ENCODE peak calls at places on chromosomes 7 and 10, in four cellular contexts. N, I, Q and B are unnamed samples.

GRCh38 chr10:131083915-131084790 is 227.4 kb downstream of the TCERG1L start:
- DNase-seq in Q (no peak), N (peak), I (peak), B (no peak)

GRCh38 chr7:68199951-68200660 is 1203.5 kb downstream of the TYW1 start:
- DNase-seq in Q (no peak), N (no peak), I (no peak), B (no peak)

GRCh38 chr10:5199398-5199797 is 2.8 kb downstream of the AKR1C4 start:
- DNase-seq in N (no peak), Q (no peak), I (peak), B (peak)

GRCh38 chr10:97648557-97649404 is 8.3 kb downstream of the PI4K2A start:
- DNase-seq in N (peak), Q (peak), I (peak), B (no peak)

GRCh38 chr7:70143089-70144044 is 545.1 kb downstream of the AUTS2 start:
- DNase-seq in I (no peak), N (no peak), Q (no peak), B (peak)

GRCh38 chr10:5531558-5532230 is 6.9 kb downstream of the CALML3 start:
- DNase-seq in Q (peak), I (peak), N (no peak), B (no peak)

GRCh38 chr10:99888623-99889022 is 106.2 kb downstream of the ABCC2 start:
- DNase-seq in Q (no peak), N (no peak), I (no peak), B (no peak)

GRCh38 chr10:17033529-17034250 is 95.9 kb downstream of the CUBN start:
- DNase-seq in N (no peak), Q (no peak), I (no peak), B (no peak)

GRCh38 chr7:83614112-83614511 is 34.8 kb downstream of the SEMA3E start:
- DNase-seq in I (no peak), N (no peak), Q (no peak), B (no peak)

GRCh38 chr10:17665742-17666141 is 21.8 kb downstream of the STAM start:
- DNase-seq in I (no peak), N (no peak), Q (peak), B (no peak)

GRCh38 chr7:66747385-66748126 is 7.0 kb downstream of the RABGEF1 start:
- DNase-seq in I (no peak), N (no peak), Q (no peak), B (no peak)

GRCh38 chr10:33352154-33352553 is 17.7 kb upstream of the NRP1 start:
- DNase-seq in Q (no peak), N (no peak), I (no peak), B (no peak)

GRCh38 chr7:19405546-19405945 is 260.3 kb upstream of the FERD3L start:
- DNase-seq in N (no peak), I (no peak), Q (no peak), B (no peak)

GRCh38 chr10:66836057-66836456 is 89.8 kb upstream of the LRRTM3 start:
- DNase-seq in Q (no peak), N (no peak), I (no peak), B (no peak)

GRCh38 chr10:55174419-55174818 is 373.4 kb upstream of the PCDH15 start:
- DNase-seq in N (no peak), Q (peak), I (peak), B (peak)

GRCh38 chr10:124559372-124560132 is 97.9 kb downstream of the LHPP start:
- DNase-seq in N (no peak), I (no peak), Q (no peak), B (no peak)

GRCh38 chr7:20408467-20408826 is 77.7 kb downstream of the ITGB8 start:
- DNase-seq in Q (no peak), N (no peak), I (no peak), B (no peak)

GRCh38 chr7:152617056-152617455 is 58.9 kb downstream of the XRCC2 start:
- DNase-seq in N (no peak), Q (peak), I (no peak), B (no peak)

GRCh38 chr10:75187961-75188426 is 22.6 kb upstream of the VDAC2 start:
- DNase-seq in N (peak), I (peak), Q (peak), B (peak)

GRCh38 chr7:832968-833424 is 720 bp downstream of the SUN1 start:
- DNase-seq in I (no peak), N (no peak), Q (no peak), B (no peak)

GRCh38 chr7:92621026-92621540 is 30.9 kb upstream of the FAM133B start:
- DNase-seq in N (no peak), Q (peak), I (peak), B (peak)

GRCh38 chr10:89785095-89785494 is 83.7 kb downstream of the KIF20B start:
- DNase-seq in Q (no peak), N (peak), I (no peak), B (no peak)

DNA sequence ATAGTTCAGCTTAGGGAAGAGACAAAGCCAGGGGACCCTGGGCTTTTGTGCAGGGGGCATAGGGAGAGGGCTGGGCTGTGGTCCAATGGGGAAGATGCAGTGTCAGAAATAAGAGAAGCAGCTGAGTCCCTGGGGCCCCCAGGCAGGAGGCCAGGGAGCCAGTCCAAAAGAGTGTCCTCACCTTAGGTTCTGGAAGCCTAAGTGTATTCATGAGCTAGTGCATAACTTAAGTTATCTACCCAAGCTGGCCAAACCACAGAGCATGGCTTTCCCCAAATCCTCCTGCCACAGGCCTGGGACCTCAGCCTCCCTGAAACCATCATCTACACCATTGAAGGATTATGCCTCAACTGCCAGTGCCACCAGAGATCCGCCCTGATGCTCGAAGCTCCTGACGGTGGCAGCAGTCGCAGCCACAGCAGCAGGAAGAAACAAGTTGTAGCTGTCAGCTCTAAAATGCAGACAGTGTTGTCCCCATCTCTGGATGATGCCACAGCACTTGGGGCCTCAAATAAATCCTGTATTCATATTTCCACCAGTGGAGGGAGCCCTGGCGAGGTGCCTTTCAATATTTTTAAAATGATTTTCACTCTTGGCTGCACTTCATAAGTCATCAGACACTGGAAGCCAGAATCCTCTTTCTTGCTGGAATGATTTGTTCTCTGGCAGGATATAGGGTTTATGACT is 574.6 kb downstream of the GRID1 start:
- DNase-seq in I (no peak), Q (no peak), N (no peak), B (no peak)
- TF ChIP-seq ELF4 in I (no peak), Q (no peak), N (no peak), B (no peak)

GRCh38 chr7:31633454-31633853 is 53.6 kb upstream of the PPP1R17 start:
- DNase-seq in I (no peak), N (no peak), Q (no peak), B (no peak)

DNA sequence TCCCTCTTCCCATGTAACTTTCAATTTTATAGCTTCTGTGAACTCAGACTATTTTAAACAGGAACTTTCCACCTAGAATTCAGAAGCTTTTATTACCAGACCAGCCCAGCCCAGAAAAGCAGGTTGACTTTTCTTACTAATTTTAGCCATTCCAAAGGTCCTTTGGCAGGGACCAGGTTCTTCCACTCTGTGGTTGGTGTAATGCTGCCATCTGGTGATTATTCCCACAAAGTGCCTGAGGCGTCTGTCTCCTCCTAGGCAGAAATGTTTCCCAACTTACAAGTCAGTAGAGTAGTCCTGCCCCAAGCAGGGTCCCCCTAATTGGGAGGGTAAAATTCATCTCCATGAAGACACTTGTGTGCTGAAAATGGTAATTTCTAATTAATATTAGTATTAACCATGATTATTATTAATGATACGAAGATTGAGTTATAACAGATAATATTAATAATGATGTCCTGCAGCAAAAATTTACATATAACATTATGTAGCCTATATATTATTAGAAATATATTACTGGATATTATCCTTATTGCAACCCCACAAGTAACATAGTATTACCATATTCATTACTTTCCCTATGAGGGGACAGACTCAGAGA is 53.0 kb upstream of the PPP1R17 start:
- DNase-seq in N (peak), I (peak), Q (peak), B (peak)
- TF ChIP-seq ELF4 in N (no peak), I (no peak), Q (no peak), B (no peak)

GRCh38 chr10:56255298-56255697 is 105.8 kb downstream of the ZWINT start:
- DNase-seq in Q (no peak), I (no peak), N (no peak), B (no peak)

GRCh38 chr10:56258378-56258777 is 102.7 kb downstream of the ZWINT start:
- DNase-seq in Q (no peak), N (no peak), I (no peak), B (no peak)

DNA sequence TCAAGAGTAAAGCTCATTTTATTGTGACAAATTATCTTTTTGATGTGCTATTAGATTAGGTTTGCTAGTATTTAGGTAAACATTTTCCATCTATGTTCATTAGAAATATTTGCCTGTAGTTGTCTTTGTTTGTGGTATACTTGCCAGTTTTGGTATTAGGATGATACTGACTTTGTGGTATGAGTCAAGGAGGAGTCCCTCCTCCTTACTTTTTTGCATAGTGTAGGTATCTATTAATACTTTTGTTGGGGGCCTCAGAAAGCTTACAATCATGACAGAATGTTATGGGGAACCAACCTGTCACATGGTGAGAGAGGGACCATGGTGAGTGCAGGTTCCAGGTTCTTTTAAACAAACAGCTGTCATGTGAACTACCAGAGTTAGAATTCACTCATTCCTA is 102.1 kb downstream of the ZWINT start:
- DNase-seq in Q (no peak), I (no peak), N (no peak), B (no peak)
- TF ChIP-seq ELF4 in Q (no peak), I (no peak), N (no peak), B (no peak)

GRCh38 chr7:32519763-32520162 is 24.5 kb downstream of the AVL9 start:
- DNase-seq in I (no peak), N (no peak), Q (no peak), B (no peak)
- TF ChIP-seq ELF4 in I (no peak), N (no peak), Q (no peak), B (no peak)

GRCh38 chr10:85515316-85515715 is 851.3 kb downstream of the GRID1 start:
- DNase-seq in N (no peak), I (no peak), Q (no peak), B (no peak)
- TF ChIP-seq ELF4 in N (no peak), I (no peak), Q (no peak), B (no peak)

GRCh38 chr7:131250331-131250730 is 77.3 kb upstream of the MKLN1 start:
- DNase-seq in Q (no peak), N (no peak), I (no peak), B (no peak)

GRCh38 chr7:131252976-131253375 is 74.7 kb upstream of the MKLN1 start:
- DNase-seq in N (no peak), Q (no peak), I (no peak), B (no peak)

GRCh38 chr7:131249483-131249882 is 78.2 kb upstream of the MKLN1 start:
- DNase-seq in I (no peak), N (no peak), Q (no peak), B (no peak)

GRCh38 chr7:131251371-131251770 is 76.3 kb upstream of the MKLN1 start:
- DNase-seq in I (no peak), Q (no peak), N (no peak), B (no peak)

DNA sequence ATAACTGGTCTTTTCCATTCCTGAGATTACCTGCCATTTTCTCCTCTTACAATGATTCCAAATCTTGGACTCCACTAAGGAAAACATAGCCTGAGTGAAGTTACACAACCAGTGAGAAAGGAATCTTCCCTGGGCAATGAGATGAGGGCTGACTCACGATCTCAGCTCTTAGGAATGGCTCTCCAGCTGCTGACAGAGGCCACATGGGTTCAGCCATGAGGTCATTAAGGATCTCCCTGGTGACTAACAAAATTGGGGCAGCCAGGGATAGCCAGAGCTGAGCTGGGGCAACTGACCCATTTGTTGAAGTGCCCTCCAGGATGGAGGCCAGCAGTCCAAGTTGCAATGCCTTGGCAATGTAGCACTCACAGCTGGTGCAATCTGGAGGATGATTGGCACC is 78.7 kb upstream of the MKLN1 start:
- DNase-seq in Q (no peak), N (no peak), I (no peak), B (no peak)
- TF ChIP-seq ELF4 in Q (no peak), N (no peak), I (no peak), B (no peak)

GRCh38 chr7:157271991-157272324 is 64.8 kb upstream of the DNAJB6 start:
- DNase-seq in N (no peak), Q (peak), I (no peak), B (no peak)
- TF ChIP-seq ELF4 in N (no peak), Q (no peak), I (no peak), B (no peak)

GRCh38 chr10:11727563-11727962 is 14.6 kb upstream of the ECHDC3 start:
- DNase-seq in Q (no peak), N (no peak), I (no peak), B (no peak)

GRCh38 chr10:11721813-11722212 is 20.4 kb upstream of the ECHDC3 start:
- DNase-seq in N (no peak), I (no peak), Q (no peak), B (no peak)

GRCh38 chr10:11725912-11726311 is 16.3 kb upstream of the ECHDC3 start:
- DNase-seq in I (no peak), Q (no peak), N (no peak), B (no peak)

GRCh38 chr10:11728353-11728752 is 13.8 kb upstream of the ECHDC3 start:
- DNase-seq in Q (no peak), I (no peak), N (no peak), B (no peak)

DNA sequence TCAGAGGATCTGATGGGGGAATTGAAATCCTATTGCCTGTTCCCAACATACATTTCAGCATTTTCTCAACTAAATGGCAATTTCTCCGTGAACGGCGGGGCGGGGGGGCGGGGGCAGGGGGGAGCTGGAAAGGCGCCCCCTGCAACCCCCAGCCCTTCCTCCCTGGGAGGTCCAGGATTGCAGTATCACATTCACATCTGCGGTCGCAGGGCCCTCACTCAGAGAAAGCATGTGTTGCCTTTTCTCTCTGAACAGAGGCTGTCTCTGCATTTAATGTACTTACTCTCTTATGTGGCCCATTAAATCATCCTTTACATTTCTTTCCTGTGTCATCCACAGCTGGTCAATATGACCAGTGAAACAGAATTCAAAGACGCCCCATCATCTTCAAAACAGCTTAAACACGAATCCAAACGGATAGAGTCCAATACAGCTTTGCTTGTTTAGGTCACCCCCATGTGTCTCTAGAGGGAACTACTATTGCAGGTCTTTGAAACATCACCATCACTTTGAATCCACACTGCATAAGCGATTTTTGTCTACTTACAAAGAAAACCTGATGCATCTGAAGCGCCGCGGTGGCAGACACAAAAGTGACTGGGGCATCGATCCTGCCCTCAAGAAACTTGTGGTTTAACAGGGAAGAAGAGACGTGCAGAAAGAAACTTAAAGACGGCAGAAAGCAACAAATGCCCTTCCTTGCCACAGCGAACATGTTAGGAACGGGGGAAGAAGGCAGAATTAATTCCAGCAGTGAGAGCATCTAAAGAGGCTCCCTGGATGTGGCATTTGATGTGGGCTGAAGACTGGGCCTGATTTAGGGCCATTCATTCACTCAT is 17.0 kb upstream of the ECHDC3 start:
- DNase-seq in Q (peak), N (peak), I (no peak), B (peak)
- TF ChIP-seq ELF4 in Q (no peak), N (no peak), I (no peak), B (no peak)

GRCh38 chr7:100983451-100984187 is 14.3 kb downstream of the MUC12 start:
- DNase-seq in N (no peak), I (no peak), Q (no peak), B (no peak)
- TF ChIP-seq ELF4 in N (no peak), I (no peak), Q (no peak), B (no peak)